ENCODE peak calls at places on chromosomes 5 and 9, in ten cellular contexts. S is NCI-H748 treated with DMSO at 0.1 percent for 48 hours; W is MV-4-11; E is activated CD4-positive, alpha-beta T cell treated with anti-CD3 and anti-CD28 coated beads, Interleukin-2, amount 10 ng/mL, durations not matched to agents 7 days and 5 days; R is hippocampal formation; J is posterior cingulate gyrus; D is T-helper 2 cell treated with Interferon-gamma antibody and Interleukin-4, amounts not matched to agents 5 μg/mL and 100 μg/mL, for 36 hours; O is iris pigment epithelial cell; Z is NCI-H1105; Q is left kidney. V is an unnamed sample.

GRCh38 chr5:116510525-116510924 is 64.1 kb downstream of the SEMA6A start:
- DNase-seq in D (no peak), J (no peak), Z (no peak), R (no peak), S (no peak), E (no peak), O (no peak), W (no peak), Q (no peak), V (no peak)

GRCh38 chr5:171207256-171207866 is 101.7 kb upstream of the TLX3 start:
- DNase-seq in S (peak; percentile 37), Q (peak; percentile 74), R (peak; percentile 4), E (peak; percentile 26), Z (no peak), W (peak; percentile 68), J (no peak), O (peak; percentile 52), D (no peak), V (no peak)

GRCh38 chr5:168941901-168942300 is 359.0 kb downstream of the SLIT3 start:
- DNase-seq in Q (no peak), O (no peak), W (no peak), S (no peak), D (no peak), R (no peak), Z (no peak), E (no peak), J (no peak), V (no peak)

GRCh38 chr5:57482671-57483106 is at the start of gene ACTBL2:
- DNase-seq in O (peak; percentile 93), Z (no peak), D (no peak), W (no peak), Q (no peak), E (no peak), R (no peak), J (no peak), S (no peak), V (no peak)

GRCh38 chr9:133131506-133131905 is 10.5 kb upstream of the RALGDS start:
- DNase-seq in R (no peak), J (no peak), D (no peak), O (no peak), Q (no peak), S (no peak), W (no peak), E (no peak), Z (no peak), V (no peak)

GRCh38 chr9:85228111-85228855 is 513.5 kb downstream of the AGTPBP1 start:
- DNase-seq in J (no peak), E (no peak), W (peak; percentile 38), Z (no peak), S (no peak), R (no peak), O (no peak), Q (no peak), D (no peak), V (no peak)

GRCh38 chr5:76790632-76791290 is 28.1 kb upstream of the F2RL1 start:
- DNase-seq in S (no peak), Q (peak; percentile 34), R (no peak), O (peak; percentile 97), Z (no peak), E (peak; percentile 12), D (peak; percentile 16), J (no peak), W (no peak), V (no peak)

GRCh38 chr5:169876376-169876775 is 103.9 kb downstream of the INSYN2B start:
- DNase-seq in D (no peak), Q (no peak), J (no peak), O (peak; percentile 72), W (peak; percentile 51), R (no peak), E (no peak), Z (no peak), S (no peak), V (no peak)

GRCh38 chr9:136644593-136645342 is 17.9 kb upstream of the EGFL7 start:
- DNase-seq in W (peak; percentile 69), R (no peak), Z (no peak), D (peak; percentile 64), O (peak; percentile 15), E (peak; percentile 77), J (peak; percentile 63), S (peak; percentile 13), Q (no peak), V (peak; percentile 78)

GRCh38 chr9:106025449-106025848 is 331.1 kb downstream of the TMEM38B start:
- DNase-seq in J (no peak), D (no peak), R (no peak), W (no peak), Z (no peak), S (no peak), O (no peak), Q (peak; percentile 19), E (no peak), V (no peak)

GRCh38 chr9:8782237-8782636 is 982.7 kb upstream of the DMAC1 start:
- DNase-seq in E (no peak), D (no peak), Q (no peak), S (no peak), O (no peak), J (no peak), Z (no peak), W (no peak), R (no peak), V (no peak)

GRCh38 chr9:38733503-38733902 is 13.6 kb upstream of the FAM240B start:
- DNase-seq in R (no peak), J (no peak), Q (no peak), W (no peak), O (no peak), Z (no peak), S (no peak), D (no peak), E (no peak), V (no peak)

GRCh38 chr5:140182803-140183367 is 7.9 kb downstream of the CYSTM1 start:
- DNase-seq in D (no peak), E (no peak), R (peak; percentile 19), Z (no peak), S (no peak), W (peak; percentile 84), O (peak; percentile 41), J (no peak), Q (no peak), V (no peak)

GRCh38 chr5:27472000-27472763 is 433.8 kb upstream of the CDH9 start:
- DNase-seq in W (peak; percentile 94), Z (no peak), Q (no peak), D (peak; percentile 6), O (peak; percentile 40), J (no peak), R (no peak), S (no peak), E (peak; percentile 29), V (no peak)

GRCh38 chr5:73018892-73019291 is 63.1 kb downstream of the FCHO2 start:
- DNase-seq in W (no peak), E (no peak), R (no peak), Z (no peak), D (no peak), Q (no peak), S (no peak), J (no peak), O (no peak), V (no peak)

GRCh38 chr5:127839072-127839471 is 135.9 kb downstream of the CCDC192 start:
- DNase-seq in Z (no peak), E (no peak), S (no peak), R (no peak), J (no peak), D (no peak), W (peak; percentile 32), O (no peak), Q (no peak), V (no peak)

GRCh38 chr5:120446896-120447295 is 17.2 kb upstream of the PRR16 start:
- DNase-seq in W (no peak), S (no peak), E (no peak), D (no peak), O (no peak), J (no peak), Q (peak; percentile 24), R (no peak), Z (no peak), V (no peak)

GRCh38 chr5:27466959-27467358 is 428.6 kb upstream of the CDH9 start:
- DNase-seq in J (no peak), O (no peak), E (no peak), Q (no peak), R (no peak), Z (no peak), D (no peak), W (no peak), S (no peak), V (no peak)

GRCh38 chr5:155651-156410 is 35.5 kb upstream of the LRRC14B start:
- DNase-seq in O (no peak), W (no peak), S (no peak), E (no peak), R (no peak), Q (peak; percentile 91), D (no peak), Z (no peak), J (no peak), V (no peak)

GRCh38 chr9:33250458-33250995 is 10.6 kb downstream of the SPINK4 start:
- DNase-seq in E (no peak), Z (no peak), D (no peak), S (no peak), Q (no peak), J (no peak), O (peak; percentile 77), R (no peak), W (no peak), V (no peak)

GRCh38 chr5:96702503-96703383 is 40.6 kb downstream of the CAST start:
- DNase-seq in Z (peak; percentile 30), S (no peak), W (peak; percentile 70), J (peak; percentile 90), E (peak; percentile 73), D (peak; percentile 80), O (peak; percentile 97), Q (peak; percentile 96), R (peak; percentile 84), V (peak; percentile 90)

GRCh38 chr5:111984044-111984443 is 227.1 kb upstream of the NREP start:
- DNase-seq in R (no peak), W (peak; percentile 69), O (peak; percentile 88), D (no peak), S (no peak), Q (peak; percentile 41), J (no peak), Z (no peak), E (no peak), V (no peak)

GRCh38 chr5:54540286-54540685 is 22.7 kb downstream of the SNX18 start:
- DNase-seq in D (no peak), W (no peak), S (no peak), R (no peak), Q (no peak), Z (no peak), J (no peak), E (no peak), O (no peak), V (no peak)

GRCh38 chr9:107584186-107584585 is 94.6 kb upstream of the KLF4 start:
- DNase-seq in S (no peak), Z (no peak), J (no peak), D (no peak), E (no peak), W (peak; percentile 27), O (peak; percentile 3), Q (no peak), R (no peak), V (no peak)

GRCh38 chr9:70168521-70168920 is 90.3 kb upstream of the SMC5 start:
- DNase-seq in D (no peak), O (no peak), J (no peak), E (no peak), W (no peak), S (no peak), Q (no peak), Z (no peak), R (no peak), V (peak; percentile 13)

GRCh38 chr9:130195638-130196037 is 23.4 kb downstream of the NCS1 start:
- DNase-seq in O (no peak), R (no peak), E (no peak), Q (no peak), W (no peak), D (no peak), J (no peak), S (no peak), Z (no peak), V (no peak)

GRCh38 chr5:160312139-160312959 is at the start of gene CCNJL:
- DNase-seq in O (peak; percentile 33), Q (peak; percentile 94), Z (peak; percentile 60), D (no peak), S (peak; percentile 56), J (no peak), E (no peak), R (no peak), W (no peak), V (peak; percentile 86)

GRCh38 chr9:72315089-72315509 is 49.9 kb downstream of the ZFAND5 start:
- DNase-seq in J (peak; percentile 43), S (no peak), Z (peak; percentile 36), R (peak; percentile 51), W (peak; percentile 42), D (no peak), E (no peak), O (peak; percentile 69), Q (peak; percentile 70), V (peak; percentile 53)

V was measured in cerebellum.